ENCODE peak calls at places on chromosomes 16 and 17, in eight cellular contexts. One of them, this sample, is unnamed.

GRCh38 chr17:55770220-55770870 is 19.5 kb downstream of the PCTP start:
- DNase-seq in hippocampal formation: no peak
- DNase-seq in CD8-positive, alpha-beta memory T cell: no peak
- DNase-seq in HTR-8/SVneo: peak; percentile 79
- DNase-seq in osteoblast: peak; percentile 66
- DNase-seq in dermis microvascular lymphatic vessel endothelial cell: peak; percentile 56
- DNase-seq in DMS79 treated with DMSO at 0.1 percent for 48 hours: peak; percentile 61
- DNase-seq in astrocyte: peak; percentile 36
- DNase-seq in this sample: no peak

GRCh38 chr17:79789943-79790804 is 6.7 kb downstream of the CBX8 start:
- DNase-seq in astrocyte: no peak
- DNase-seq in HTR-8/SVneo: peak; percentile 71
- DNase-seq in hippocampal formation: peak; percentile 18
- DNase-seq in dermis microvascular lymphatic vessel endothelial cell: no peak
- DNase-seq in DMS79 treated with DMSO at 0.1 percent for 48 hours: no peak
- DNase-seq in osteoblast: peak; percentile 98
- DNase-seq in CD8-positive, alpha-beta memory T cell: peak; percentile 44
- DNase-seq in this sample: no peak

GRCh38 chr17:40071720-40072480 is 9.1 kb downstream of the THRA start:
- DNase-seq in astrocyte: no peak
- DNase-seq in osteoblast: peak; percentile 74
- DNase-seq in DMS79 treated with DMSO at 0.1 percent for 48 hours: peak; percentile 96
- DNase-seq in dermis microvascular lymphatic vessel endothelial cell: no peak
- DNase-seq in CD8-positive, alpha-beta memory T cell: no peak
- DNase-seq in hippocampal formation: peak; percentile 95
- DNase-seq in HTR-8/SVneo: no peak
- DNase-seq in this sample: no peak

GRCh38 chr16:66928702-66929388 is 3.5 kb upstream of the RRAD start:
- DNase-seq in osteoblast: peak; percentile 87
- DNase-seq in HTR-8/SVneo: peak; percentile 43
- DNase-seq in CD8-positive, alpha-beta memory T cell: no peak
- DNase-seq in astrocyte: no peak
- DNase-seq in DMS79 treated with DMSO at 0.1 percent for 48 hours: no peak
- DNase-seq in hippocampal formation: no peak
- DNase-seq in dermis microvascular lymphatic vessel endothelial cell: no peak
- DNase-seq in this sample: no peak

GRCh38 chr17:51056813-51057510 is 63.7 kb downstream of the SPAG9 start:
- DNase-seq in CD8-positive, alpha-beta memory T cell: no peak
- DNase-seq in HTR-8/SVneo: peak; percentile 59
- DNase-seq in astrocyte: peak; percentile 100
- DNase-seq in osteoblast: peak; percentile 82
- DNase-seq in dermis microvascular lymphatic vessel endothelial cell: peak; percentile 69
- DNase-seq in DMS79 treated with DMSO at 0.1 percent for 48 hours: peak; percentile 31
- DNase-seq in hippocampal formation: peak; percentile 23
- DNase-seq in this sample: peak; percentile 39

GRCh38 chr17:19022747-19023146 is 18.2 kb upstream of the FAM83G start:
- DNase-seq in DMS79 treated with DMSO at 0.1 percent for 48 hours: no peak
- DNase-seq in dermis microvascular lymphatic vessel endothelial cell: no peak
- DNase-seq in CD8-positive, alpha-beta memory T cell: no peak
- DNase-seq in osteoblast: no peak
- DNase-seq in hippocampal formation: no peak
- DNase-seq in astrocyte: no peak
- DNase-seq in HTR-8/SVneo: no peak
- DNase-seq in this sample: no peak

GRCh38 chr17:39147221-39148185 is 3.9 kb downstream of the PLXDC1 start:
- DNase-seq in astrocyte: no peak
- DNase-seq in hippocampal formation: no peak
- DNase-seq in dermis microvascular lymphatic vessel endothelial cell: no peak
- DNase-seq in HTR-8/SVneo: no peak
- DNase-seq in DMS79 treated with DMSO at 0.1 percent for 48 hours: no peak
- DNase-seq in osteoblast: peak; percentile 64
- DNase-seq in CD8-positive, alpha-beta memory T cell: no peak
- DNase-seq in this sample: no peak

GRCh38 chr16:57873218-57873617 is 70.9 kb upstream of the KIFC3 start:
- DNase-seq in astrocyte: no peak
- DNase-seq in CD8-positive, alpha-beta memory T cell: no peak
- DNase-seq in DMS79 treated with DMSO at 0.1 percent for 48 hours: peak; percentile 56
- DNase-seq in hippocampal formation: no peak
- DNase-seq in HTR-8/SVneo: no peak
- DNase-seq in dermis microvascular lymphatic vessel endothelial cell: no peak
- DNase-seq in osteoblast: no peak
- DNase-seq in this sample: no peak

GRCh38 chr17:19238167-19238505 is 970 bp downstream of the EPN2 start:
- DNase-seq in CD8-positive, alpha-beta memory T cell: peak; percentile 51
- DNase-seq in osteoblast: peak; percentile 93
- DNase-seq in DMS79 treated with DMSO at 0.1 percent for 48 hours: no peak
- DNase-seq in dermis microvascular lymphatic vessel endothelial cell: no peak
- DNase-seq in astrocyte: no peak
- DNase-seq in HTR-8/SVneo: peak; percentile 45
- DNase-seq in hippocampal formation: peak; percentile 41
- DNase-seq in this sample: no peak

GRCh38 chr16:13919330-13919682 is 648 bp upstream of the ERCC4 start:
- DNase-seq in DMS79 treated with DMSO at 0.1 percent for 48 hours: peak; percentile 73
- DNase-seq in hippocampal formation: no peak
- DNase-seq in HTR-8/SVneo: peak; percentile 34
- DNase-seq in astrocyte: peak; percentile 31
- DNase-seq in dermis microvascular lymphatic vessel endothelial cell: peak; percentile 37
- DNase-seq in CD8-positive, alpha-beta memory T cell: no peak
- DNase-seq in osteoblast: peak; percentile 44
- DNase-seq in this sample: peak; percentile 26

GRCh38 chr16:89174877-89175276 is 3.3 kb downstream of the CDH15 start:
- DNase-seq in dermis microvascular lymphatic vessel endothelial cell: no peak
- DNase-seq in osteoblast: peak; percentile 95
- DNase-seq in astrocyte: no peak
- DNase-seq in CD8-positive, alpha-beta memory T cell: no peak
- DNase-seq in hippocampal formation: no peak
- DNase-seq in DMS79 treated with DMSO at 0.1 percent for 48 hours: no peak
- DNase-seq in HTR-8/SVneo: no peak
- DNase-seq in this sample: no peak

GRCh38 chr17:74767111-74767516 is 9.0 kb downstream of the NAT9 start:
- DNase-seq in astrocyte: no peak
- DNase-seq in DMS79 treated with DMSO at 0.1 percent for 48 hours: no peak
- DNase-seq in hippocampal formation: peak; percentile 84
- DNase-seq in HTR-8/SVneo: no peak
- DNase-seq in dermis microvascular lymphatic vessel endothelial cell: no peak
- DNase-seq in osteoblast: peak; percentile 69
- DNase-seq in CD8-positive, alpha-beta memory T cell: no peak
- DNase-seq in this sample: no peak

GRCh38 chr17:78185981-78186688 is 717 bp downstream of the TK1 start:
- DNase-seq in osteoblast: peak; percentile 89
- DNase-seq in hippocampal formation: no peak
- DNase-seq in HTR-8/SVneo: peak; percentile 75
- DNase-seq in astrocyte: peak; percentile 2
- DNase-seq in dermis microvascular lymphatic vessel endothelial cell: no peak
- DNase-seq in CD8-positive, alpha-beta memory T cell: no peak
- DNase-seq in DMS79 treated with DMSO at 0.1 percent for 48 hours: no peak
- DNase-seq in this sample: no peak

GRCh38 chr17:70855401-70856054 is 686.2 kb downstream of the KCNJ2 start:
- DNase-seq in osteoblast: peak; percentile 36
- DNase-seq in CD8-positive, alpha-beta memory T cell: no peak
- DNase-seq in DMS79 treated with DMSO at 0.1 percent for 48 hours: peak; percentile 17
- DNase-seq in hippocampal formation: no peak
- DNase-seq in astrocyte: peak; percentile 68
- DNase-seq in dermis microvascular lymphatic vessel endothelial cell: no peak
- DNase-seq in HTR-8/SVneo: no peak
- DNase-seq in this sample: no peak

GRCh38 chr17:74531231-74531761 is at the start of gene CD300LB:
- DNase-seq in HTR-8/SVneo: no peak
- DNase-seq in CD8-positive, alpha-beta memory T cell: no peak
- DNase-seq in DMS79 treated with DMSO at 0.1 percent for 48 hours: no peak
- DNase-seq in dermis microvascular lymphatic vessel endothelial cell: no peak
- DNase-seq in osteoblast: no peak
- DNase-seq in astrocyte: no peak
- DNase-seq in hippocampal formation: no peak
- DNase-seq in this sample: no peak

GRCh38 chr16:25707982-25708583 is 16.3 kb downstream of the HS3ST4 start:
- DNase-seq in HTR-8/SVneo: no peak
- DNase-seq in hippocampal formation: no peak
- DNase-seq in DMS79 treated with DMSO at 0.1 percent for 48 hours: no peak
- DNase-seq in dermis microvascular lymphatic vessel endothelial cell: peak; percentile 21
- DNase-seq in CD8-positive, alpha-beta memory T cell: no peak
- DNase-seq in osteoblast: no peak
- DNase-seq in astrocyte: no peak
- DNase-seq in this sample: no peak

GRCh38 chr17:37327341-37328090 is 48.3 kb upstream of the C17orf78 start:
- DNase-seq in osteoblast: peak; percentile 79
- DNase-seq in CD8-positive, alpha-beta memory T cell: no peak
- DNase-seq in astrocyte: peak; percentile 96
- DNase-seq in dermis microvascular lymphatic vessel endothelial cell: no peak
- DNase-seq in HTR-8/SVneo: no peak
- DNase-seq in hippocampal formation: no peak
- DNase-seq in DMS79 treated with DMSO at 0.1 percent for 48 hours: no peak
- DNase-seq in this sample: no peak

GRCh38 chr16:54048994-54049929 is 237.3 kb downstream of the IRX3 start:
- DNase-seq in CD8-positive, alpha-beta memory T cell: no peak
- DNase-seq in hippocampal formation: no peak
- DNase-seq in osteoblast: no peak
- DNase-seq in astrocyte: no peak
- DNase-seq in dermis microvascular lymphatic vessel endothelial cell: no peak
- DNase-seq in DMS79 treated with DMSO at 0.1 percent for 48 hours: peak; percentile 19
- DNase-seq in HTR-8/SVneo: no peak
- DNase-seq in this sample: no peak

GRCh38 chr16:69706975-69707340 is 19.4 kb downstream of the NQO1 start:
- DNase-seq in DMS79 treated with DMSO at 0.1 percent for 48 hours: no peak
- DNase-seq in hippocampal formation: no peak
- DNase-seq in dermis microvascular lymphatic vessel endothelial cell: no peak
- DNase-seq in CD8-positive, alpha-beta memory T cell: no peak
- DNase-seq in osteoblast: no peak
- DNase-seq in HTR-8/SVneo: no peak
- DNase-seq in astrocyte: no peak
- DNase-seq in this sample: no peak

GRCh38 chr17:78032166-78032565 is 73.7 kb downstream of the TNRC6C start:
- DNase-seq in DMS79 treated with DMSO at 0.1 percent for 48 hours: no peak
- DNase-seq in HTR-8/SVneo: no peak
- DNase-seq in CD8-positive, alpha-beta memory T cell: no peak
- DNase-seq in osteoblast: peak; percentile 83
- DNase-seq in hippocampal formation: no peak
- DNase-seq in dermis microvascular lymphatic vessel endothelial cell: no peak
- DNase-seq in astrocyte: peak; percentile 30
- DNase-seq in this sample: no peak

GRCh38 chr17:81976332-81977210 is 858 bp upstream of the ASPSCR1 start:
- DNase-seq in CD8-positive, alpha-beta memory T cell: no peak
- DNase-seq in HTR-8/SVneo: no peak
- DNase-seq in hippocampal formation: no peak
- DNase-seq in DMS79 treated with DMSO at 0.1 percent for 48 hours: peak; percentile 17
- DNase-seq in astrocyte: no peak
- DNase-seq in dermis microvascular lymphatic vessel endothelial cell: no peak
- DNase-seq in osteoblast: no peak
- DNase-seq in this sample: no peak

GRCh38 chr17:37088459-37088858 is 139.7 kb downstream of the AATF start:
- DNase-seq in dermis microvascular lymphatic vessel endothelial cell: no peak
- DNase-seq in osteoblast: peak; percentile 77
- DNase-seq in HTR-8/SVneo: no peak
- DNase-seq in CD8-positive, alpha-beta memory T cell: no peak
- DNase-seq in astrocyte: no peak
- DNase-seq in DMS79 treated with DMSO at 0.1 percent for 48 hours: peak; percentile 97
- DNase-seq in hippocampal formation: no peak
- DNase-seq in this sample: no peak

GRCh38 chr17:48704521-48704920 is 17.8 kb downstream of the PRAC1 start:
- DNase-seq in DMS79 treated with DMSO at 0.1 percent for 48 hours: peak; percentile 7
- DNase-seq in osteoblast: no peak
- DNase-seq in CD8-positive, alpha-beta memory T cell: no peak
- DNase-seq in hippocampal formation: no peak
- DNase-seq in HTR-8/SVneo: no peak
- DNase-seq in astrocyte: no peak
- DNase-seq in dermis microvascular lymphatic vessel endothelial cell: no peak
- DNase-seq in this sample: no peak

GRCh38 chr17:82175951-82176350 is 36.7 kb downstream of the CCDC57 start:
- DNase-seq in dermis microvascular lymphatic vessel endothelial cell: no peak
- DNase-seq in hippocampal formation: peak; percentile 12
- DNase-seq in CD8-positive, alpha-beta memory T cell: no peak
- DNase-seq in DMS79 treated with DMSO at 0.1 percent for 48 hours: no peak
- DNase-seq in astrocyte: no peak
- DNase-seq in HTR-8/SVneo: no peak
- DNase-seq in osteoblast: no peak
- DNase-seq in this sample: no peak

GRCh38 chr17:42782402-42783061 is 2.1 kb downstream of the WNK4 start:
- DNase-seq in HTR-8/SVneo: no peak
- DNase-seq in hippocampal formation: no peak
- DNase-seq in osteoblast: no peak
- DNase-seq in astrocyte: no peak
- DNase-seq in dermis microvascular lymphatic vessel endothelial cell: no peak
- DNase-seq in CD8-positive, alpha-beta memory T cell: no peak
- DNase-seq in DMS79 treated with DMSO at 0.1 percent for 48 hours: no peak
- DNase-seq in this sample: no peak

This sample was measured in pulmonary artery endothelial cell.